ENCODE peak calls at places on chromosomes 11 and 22, in eight cellular contexts. U is A673, R is adrenal gland, X is body of pancreas, O is ascending aorta, W is MM.1S, L is A549, C is HCT116. E is an unnamed sample. For H3K9me3, the result is how much of the 10 kb centered on the place peaks cover.

GRCh38 chr22:50267591-50268390 is 2.4 kb downstream of the MAPK11 start:
- DNase-seq in O (no peak), C (no peak), L (peak), R (peak), X (peak), W (no peak), U (peak), E (no peak)

GRCh38 chr22:32518848-32519247 is 44.2 kb downstream of the FBXO7 start:
- DNase-seq in R (no peak), U (no peak), L (peak), W (no peak), C (peak), O (no peak), X (no peak), E (no peak)

GRCh38 chr22:44131989-44132685 is 48.6 kb upstream of the PARVG start:
- DNase-seq in R (no peak), W (no peak), C (no peak), O (no peak), X (no peak), L (no peak), U (no peak), E (no peak)

GRCh38 chr11:12007769-12008737 is at the start of gene DKK3:
- DNase-seq in O (no peak), C (no peak), L (no peak), X (no peak), W (no peak), U (no peak), R (no peak), E (peak)

GRCh38 chr11:35167451-35167954 is 28.5 kb downstream of the CD44 start:
- DNase-seq in L (no peak), O (no peak), C (no peak), X (no peak), U (no peak), W (no peak), R (no peak), E (no peak)

GRCh38 chr11:69044111-69045013 is 4.4 kb upstream of the TPCN2 start:
- DNase-seq in W (peak), O (peak), X (peak), C (peak), L (peak), U (peak), R (peak), E (peak)

GRCh38 chr11:17098038-17098437 is 20.6 kb upstream of the RPS13 start:
- DNase-seq in U (no peak), C (no peak), X (no peak), O (no peak), R (no peak), L (no peak), W (no peak), E (no peak)

GRCh38 chr11:43269229-43269928 is 42.4 kb upstream of the API5 start:
- DNase-seq in O (no peak), W (no peak), X (no peak), R (no peak), C (no peak), U (peak), L (no peak), E (no peak)

GRCh38 chr22:39234867-39235687 is 9.7 kb downstream of the PDGFB start:
- DNase-seq in W (no peak), O (no peak), C (no peak), U (no peak), L (no peak), X (peak), R (no peak), E (no peak)

DNA sequence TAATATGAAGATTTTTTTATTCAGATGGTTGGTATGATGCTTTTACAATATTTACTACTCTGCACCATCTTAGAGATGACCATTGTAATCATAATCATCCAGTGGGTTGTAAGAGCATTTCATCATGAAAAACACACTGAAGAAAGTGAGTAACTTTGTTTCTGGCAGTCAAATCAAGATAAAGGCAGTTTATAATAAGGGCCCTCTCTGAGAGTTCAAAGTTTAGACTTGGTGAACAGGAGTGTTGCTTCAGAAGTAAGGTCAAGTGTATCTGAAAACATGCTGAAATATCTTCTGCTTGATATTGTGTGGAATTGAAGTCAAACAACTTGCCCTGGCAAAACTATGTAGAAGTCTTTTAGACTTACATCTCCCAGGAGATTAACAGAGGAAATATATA is 19.5 kb upstream of the MS4A8 start:
- DNase-seq in O (no peak), L (no peak), R (no peak), X (no peak), W (no peak), U (no peak), C (no peak), E (no peak)
- H3K4me3 ChIP-seq in O (no peak), L (no peak), R (no peak), X (no peak), W (no peak), U (no peak), C (no peak), E (no peak)

GRCh38 chr11:77384584-77384983 is 83.1 kb upstream of the GDPD4 start:
- DNase-seq in L (no peak), R (no peak), O (no peak), U (no peak), X (no peak), C (no peak), W (no peak), E (no peak)
- TF ChIP-seq CTCF in L (no peak), R (no peak), O (no peak), U (no peak), X (no peak), C (no peak), W (no peak), E (no peak)

DNA sequence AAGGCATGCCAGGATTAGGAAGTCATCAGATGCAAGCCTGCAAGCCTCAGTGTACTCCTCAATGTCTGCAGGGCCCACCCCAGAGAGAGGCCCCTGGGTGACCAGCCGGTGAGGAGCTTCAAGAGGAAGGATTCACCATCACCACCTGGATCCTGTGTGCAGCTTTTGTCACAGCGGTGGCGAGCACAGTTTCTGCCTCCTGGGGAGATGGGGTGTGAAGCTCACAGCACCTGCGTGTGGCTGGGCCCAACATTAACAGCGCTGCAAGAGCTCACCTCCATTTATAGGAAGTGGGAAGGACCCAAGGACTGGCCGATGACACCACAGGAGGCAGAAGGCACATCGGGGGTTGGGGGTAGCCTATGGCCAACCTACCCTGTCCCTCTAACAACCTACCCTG is 235.3 kb downstream of the CTTN start:
- DNase-seq in U (no peak), R (no peak), O (no peak), L (no peak), X (no peak), W (no peak), C (no peak), E (no peak)
- H3K9me3 ChIP-seq in U (under half), R (under half), O (under half), L (under half), X (under half), W (under half), C (under half), E (under half)

GRCh38 chr11:13007182-13007581 is 1.9 kb upstream of the RASSF10 start:
- DNase-seq in U (no peak), C (no peak), W (no peak), R (no peak), L (no peak), X (no peak), O (no peak), E (no peak)

GRCh38 chr11:13009476-13009920 is 382 bp downstream of the RASSF10 start:
- DNase-seq in L (no peak), U (no peak), W (no peak), O (no peak), R (no peak), C (no peak), X (no peak), E (no peak)

GRCh38 chr11:13009921-13010736 is 1.0 kb downstream of the RASSF10 start:
- DNase-seq in C (no peak), U (peak), O (no peak), L (peak), W (no peak), X (peak), R (no peak), E (peak)

GRCh38 chr11:13007702-13008435 is 1.2 kb upstream of the RASSF10 start:
- DNase-seq in U (no peak), L (peak), O (no peak), W (no peak), X (no peak), C (no peak), R (no peak), E (no peak)

DNA sequence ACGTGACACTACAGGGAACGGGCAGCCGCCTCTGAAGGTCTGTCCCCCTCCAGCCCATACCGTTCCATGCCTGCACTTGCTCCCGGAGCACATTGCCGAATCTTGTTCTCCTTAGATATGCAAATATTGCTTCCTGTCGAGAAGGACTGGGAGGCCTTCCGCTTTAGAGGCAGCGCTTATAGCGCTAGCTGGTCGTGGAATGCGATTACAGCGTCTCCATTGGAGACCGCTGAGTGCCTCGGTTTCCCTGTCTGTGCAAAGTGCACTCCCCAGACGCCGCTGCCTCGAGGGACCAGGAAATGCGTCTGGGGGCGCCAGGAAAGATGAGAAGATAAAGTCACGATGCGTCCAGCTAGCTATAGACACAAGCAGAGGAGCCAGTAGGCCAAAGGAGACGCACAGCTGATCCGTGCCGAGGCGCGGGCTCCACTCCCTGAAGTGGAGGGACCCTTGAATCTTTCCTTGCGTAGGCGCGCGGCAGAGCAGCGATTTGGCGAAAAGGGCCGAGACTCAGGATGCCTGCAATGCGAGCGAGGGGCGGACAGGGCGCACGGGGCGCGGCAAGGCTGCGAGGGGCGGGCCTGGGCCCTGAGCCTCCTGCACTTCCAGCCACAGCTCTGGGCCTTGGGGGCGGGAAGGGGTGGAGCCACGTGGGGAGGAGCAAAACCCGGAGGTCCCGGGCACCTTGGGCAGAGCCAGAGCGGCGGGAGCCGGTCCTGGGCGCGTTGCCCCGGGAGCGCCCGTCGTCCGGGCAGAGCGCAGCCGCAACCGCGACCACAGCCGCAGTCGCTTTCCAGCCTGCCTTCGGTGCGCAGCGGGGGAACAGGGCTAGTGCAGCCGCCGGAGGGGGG is at the start of gene RASSF10:
- DNase-seq in U (peak), R (no peak), W (peak), L (peak), O (no peak), X (peak), C (no peak), E (peak)
- H3K4me3 ChIP-seq in U (no peak), R (no peak), W (peak), L (peak), O (peak), X (no peak), C (no peak), E (peak)

GRCh38 chr11:16070573-16070972 is 285.8 kb downstream of the SOX6 start:
- DNase-seq in L (no peak), U (no peak), R (no peak), W (no peak), O (no peak), C (no peak), X (no peak), E (no peak)
- TF ChIP-seq CTCF in L (no peak), U (no peak), R (no peak), W (no peak), O (no peak), C (no peak), X (no peak), E (no peak)

GRCh38 chr22:33860386-33860785 is 59.9 kb downstream of the LARGE1 start:
- DNase-seq in L (no peak), W (no peak), O (no peak), U (no peak), X (no peak), R (no peak), C (no peak), E (no peak)

GRCh38 chr22:33861216-33861875 is 58.9 kb downstream of the LARGE1 start:
- DNase-seq in C (no peak), W (no peak), X (no peak), L (no peak), U (no peak), R (no peak), O (no peak), E (no peak)

GRCh38 chr22:33864723-33865130 is 55.5 kb downstream of the LARGE1 start:
- DNase-seq in C (no peak), R (no peak), X (no peak), U (no peak), L (no peak), W (no peak), O (no peak), E (no peak)

GRCh38 chr22:33854724-33855123 is 65.6 kb downstream of the LARGE1 start:
- DNase-seq in C (no peak), X (no peak), U (no peak), R (no peak), O (no peak), L (no peak), W (no peak), E (no peak)

GRCh38 chr22:33859311-33859710 is 61.0 kb downstream of the LARGE1 start:
- DNase-seq in W (no peak), L (no peak), O (no peak), R (no peak), C (no peak), X (no peak), U (no peak), E (no peak)
- H3K9me3 ChIP-seq in W (under half), L (under half), O (under half), R (under half), C (under half), X (under half), U (under half), E (under half)

DNA sequence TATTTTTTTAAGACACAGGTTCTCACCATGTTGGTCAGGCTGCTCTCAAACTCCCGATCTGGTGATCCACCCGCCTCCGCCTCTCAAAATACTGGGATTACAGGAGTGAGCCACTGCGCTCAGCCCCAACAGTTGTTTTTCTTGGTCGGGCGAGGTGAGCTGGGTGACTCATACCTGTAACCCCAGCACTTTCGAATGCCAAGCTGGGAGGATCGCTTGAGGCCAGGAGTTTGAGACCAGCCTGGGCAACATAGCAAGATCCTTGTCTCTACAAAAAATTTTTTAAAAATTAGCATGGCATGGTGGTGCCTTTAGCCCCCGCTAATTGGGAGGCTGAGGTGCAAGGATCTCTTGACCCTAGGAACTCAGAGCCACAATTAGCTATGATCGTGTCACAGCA is 7.0 kb upstream of the NF2 start:
- DNase-seq in C (no peak), U (no peak), O (no peak), X (no peak), W (no peak), L (no peak), R (no peak), E (no peak)
- H3K4me3 ChIP-seq in C (no peak), U (no peak), O (no peak), X (no peak), W (no peak), L (no peak), R (no peak), E (no peak)

GRCh38 chr22:30140414-30140813 is 60.1 kb downstream of the HORMAD2 start:
- DNase-seq in O (no peak), C (no peak), L (no peak), X (no peak), U (no peak), W (no peak), R (no peak), E (no peak)
- TF ChIP-seq CTCF in O (no peak), C (no peak), L (no peak), X (no peak), U (no peak), W (no peak), R (no peak), E (no peak)

E was measured in WERI-Rb-1.